ENCODE peak calls at places on chromosomes 7 and 10, in eight cellular contexts. M, V, T, F, Y, P, D and N are unnamed samples.

GRCh38 chr7:2924866-2925840 is 81.0 kb upstream of the GNA12 start:
- DNase-seq in D (no peak), F (no peak), Y (no peak), V (peak), M (peak), T (no peak), P (no peak), N (no peak)

GRCh38 chr7:139566736-139567646 is 43.5 kb downstream of the CLEC2L start:
- DNase-seq in P (no peak), D (no peak), V (no peak), Y (no peak), F (no peak), T (no peak), M (no peak), N (no peak)

GRCh38 chr7:70703785-70704184 is 428.2 kb upstream of the GALNT17 start:
- DNase-seq in V (no peak), F (no peak), Y (no peak), M (no peak), P (no peak), T (no peak), D (no peak), N (no peak)

GRCh38 chr7:96303686-96304443 is 18.0 kb downstream of the SLC25A13 start:
- DNase-seq in P (no peak), M (no peak), T (no peak), D (peak), V (no peak), Y (no peak), F (no peak), N (no peak)

GRCh38 chr10:18117272-18117671 is 23.0 kb upstream of the CACNB2 start:
- DNase-seq in M (no peak), T (no peak), F (no peak), Y (no peak), V (no peak), D (no peak), P (no peak), N (no peak)

GRCh38 chr10:92119340-92119739 is 171.5 kb downstream of the CPEB3 start:
- DNase-seq in M (no peak), T (no peak), D (no peak), V (no peak), P (no peak), F (no peak), Y (no peak), N (no peak)

GRCh38 chr10:1933215-1933614 is 195.9 kb upstream of the ADARB2 start:
- DNase-seq in V (no peak), D (no peak), T (no peak), M (no peak), F (no peak), P (no peak), Y (no peak), N (no peak)

GRCh38 chr7:150863946-150864345 is 11.6 kb downstream of the AOC1 start:
- DNase-seq in M (no peak), F (no peak), V (no peak), Y (no peak), P (no peak), D (no peak), T (no peak), N (no peak)

GRCh38 chr10:88110355-88110754 is 246.9 kb downstream of the PTEN start:
- DNase-seq in M (no peak), F (no peak), Y (no peak), V (no peak), T (no peak), P (no peak), D (peak), N (no peak)

GRCh38 chr7:519974-520458 is 370 bp upstream of the PDGFA start:
- DNase-seq in Y (peak), D (peak), M (no peak), V (no peak), P (no peak), T (peak), F (no peak), N (no peak)

GRCh38 chr7:69753981-69754380 is 155.7 kb downstream of the AUTS2 start:
- DNase-seq in D (no peak), V (no peak), F (no peak), P (no peak), M (no peak), T (no peak), Y (no peak), N (no peak)

GRCh38 chr10:55426138-55426537 is 625.1 kb upstream of the PCDH15 start:
- DNase-seq in M (no peak), V (no peak), P (no peak), D (no peak), F (no peak), Y (no peak), T (no peak), N (no peak)

GRCh38 chr7:73893342-73894101 is 32.6 kb downstream of the TMEM270 start:
- DNase-seq in T (peak), M (no peak), F (no peak), P (no peak), D (no peak), Y (peak), V (peak), N (no peak)

GRCh38 chr10:32318476-32318896 is 28.5 kb downstream of the EPC1 start:
- DNase-seq in Y (no peak), P (no peak), D (no peak), V (no peak), T (no peak), M (no peak), F (no peak), N (no peak)

GRCh38 chr7:1607686-1608085 is 37.9 kb upstream of the PSMG3 start:
- DNase-seq in Y (no peak), V (no peak), T (no peak), D (no peak), F (no peak), P (no peak), M (no peak), N (no peak)

GRCh38 chr7:146656988-146657387 is 540.4 kb downstream of the CNTNAP2 start:
- DNase-seq in T (no peak), F (no peak), V (no peak), M (no peak), Y (no peak), D (no peak), P (no peak), N (no peak)

GRCh38 chr10:1153805-1154351 is 97.7 kb downstream of the WDR37 start:
- DNase-seq in F (no peak), D (no peak), V (peak), Y (no peak), P (no peak), T (no peak), M (no peak), N (no peak)

GRCh38 chr10:33715303-33715702 is 380.8 kb upstream of the NRP1 start:
- DNase-seq in M (no peak), V (no peak), T (peak), Y (no peak), D (no peak), F (no peak), P (no peak), N (no peak)

GRCh38 chr7:137628211-137628610 is 218.6 kb downstream of the DGKI start:
- DNase-seq in Y (peak), P (no peak), T (no peak), F (no peak), M (peak), V (no peak), D (no peak), N (peak)

GRCh38 chr7:73435471-73436009 is 2.0 kb downstream of the FZD9 start:
- DNase-seq in P (no peak), D (no peak), T (no peak), M (no peak), V (no peak), F (no peak), Y (no peak), N (no peak)

GRCh38 chr7:102304668-102305067 is 18.0 kb downstream of the SH2B2 start:
- DNase-seq in V (no peak), M (no peak), P (no peak), T (no peak), D (no peak), F (no peak), Y (no peak), N (no peak)

GRCh38 chr7:63012633-63013183 is 985.9 kb upstream of the ZNF722 start:
- DNase-seq in V (no peak), Y (no peak), T (no peak), P (no peak), D (no peak), M (no peak), F (no peak), N (no peak)

GRCh38 chr7:30914611-30915601 is 3.3 kb downstream of the AQP1 start:
- DNase-seq in Y (no peak), T (peak), M (no peak), V (no peak), P (no peak), D (peak), F (no peak), N (no peak)

GRCh38 chr10:86968271-86968993 is at the start of gene ADIRF:
- DNase-seq in F (no peak), Y (no peak), P (no peak), D (peak), V (no peak), T (peak), M (no peak), N (no peak)

GRCh38 chr10:70513848-70514309 is 35.3 kb downstream of the PALD1 start:
- DNase-seq in T (no peak), P (no peak), M (no peak), F (no peak), Y (no peak), D (peak), V (no peak), N (no peak)

GRCh38 chr7:36019966-36020365 is 133.1 kb upstream of the EEPD1 start:
- DNase-seq in Y (no peak), P (no peak), V (no peak), F (no peak), D (no peak), M (no peak), T (no peak), N (no peak)

GRCh38 chr7:86889501-86889900 is 170.0 kb downstream of the ELAPOR2 start:
- DNase-seq in T (no peak), M (no peak), F (no peak), P (no peak), V (no peak), Y (no peak), D (no peak), N (no peak)

GRCh38 chr7:29194594-29195417 is at the start of gene CHN2:
- DNase-seq in T (peak), M (peak), P (no peak), D (peak), F (no peak), V (peak), Y (peak), N (peak)

GRCh38 chr10:117078168-117078837 is 59.8 kb downstream of the VAX1 start:
- DNase-seq in M (no peak), V (no peak), P (no peak), F (no peak), D (peak), T (no peak), Y (no peak), N (no peak)

GRCh38 chr10:31071232-31071999 is 39.8 kb upstream of the ZNF438 start:
- DNase-seq in V (no peak), Y (no peak), F (no peak), T (no peak), D (peak), M (no peak), P (no peak), N (no peak)

GRCh38 chr7:131034166-131034881 is 293.4 kb upstream of the MKLN1 start:
- DNase-seq in V (peak), Y (peak), P (no peak), T (peak), M (no peak), D (no peak), F (no peak), N (no peak)

GRCh38 chr7:128993419-128993818 is 55.7 kb downstream of the IRF5 start:
- DNase-seq in M (no peak), T (no peak), P (no peak), V (no peak), D (no peak), F (no peak), Y (no peak), N (no peak)

GRCh38 chr10:101780818-101781654 is 2.2 kb downstream of the NPM3 start:
- DNase-seq in V (peak), D (peak), Y (peak), T (peak), P (peak), F (peak), M (peak), N (peak)

GRCh38 chr10:97069576-97070362 is 116.0 kb downstream of the SLIT1 start:
- DNase-seq in D (peak), F (no peak), V (no peak), T (no peak), M (no peak), Y (no peak), P (no peak), N (no peak)

GRCh38 chr10:31320598-31321211 is 1.7 kb downstream of the ZEB1 start:
- DNase-seq in Y (peak), F (no peak), P (peak), D (peak), T (peak), V (peak), M (no peak), N (no peak)

GRCh38 chr7:128097211-128097731 is 66.0 kb upstream of the LRRC4 start:
- DNase-seq in Y (no peak), T (no peak), P (no peak), F (no peak), D (no peak), V (no peak), M (no peak), N (no peak)

GRCh38 chr7:120586561-120586960 is 271.4 kb downstream of the TSPAN12 start:
- DNase-seq in V (no peak), T (no peak), D (no peak), Y (no peak), M (no peak), F (no peak), P (no peak), N (no peak)

GRCh38 chr7:132328047-132328620 is 248.1 kb downstream of the PLXNA4 start:
- DNase-seq in Y (no peak), F (no peak), T (peak), M (no peak), P (no peak), V (no peak), D (no peak), N (no peak)
- H3K27ac ChIP-seq in Y (no peak), F (no peak), T (peak), M (no peak), P (no peak), V (no peak), D (no peak), N (no peak)

DNA sequence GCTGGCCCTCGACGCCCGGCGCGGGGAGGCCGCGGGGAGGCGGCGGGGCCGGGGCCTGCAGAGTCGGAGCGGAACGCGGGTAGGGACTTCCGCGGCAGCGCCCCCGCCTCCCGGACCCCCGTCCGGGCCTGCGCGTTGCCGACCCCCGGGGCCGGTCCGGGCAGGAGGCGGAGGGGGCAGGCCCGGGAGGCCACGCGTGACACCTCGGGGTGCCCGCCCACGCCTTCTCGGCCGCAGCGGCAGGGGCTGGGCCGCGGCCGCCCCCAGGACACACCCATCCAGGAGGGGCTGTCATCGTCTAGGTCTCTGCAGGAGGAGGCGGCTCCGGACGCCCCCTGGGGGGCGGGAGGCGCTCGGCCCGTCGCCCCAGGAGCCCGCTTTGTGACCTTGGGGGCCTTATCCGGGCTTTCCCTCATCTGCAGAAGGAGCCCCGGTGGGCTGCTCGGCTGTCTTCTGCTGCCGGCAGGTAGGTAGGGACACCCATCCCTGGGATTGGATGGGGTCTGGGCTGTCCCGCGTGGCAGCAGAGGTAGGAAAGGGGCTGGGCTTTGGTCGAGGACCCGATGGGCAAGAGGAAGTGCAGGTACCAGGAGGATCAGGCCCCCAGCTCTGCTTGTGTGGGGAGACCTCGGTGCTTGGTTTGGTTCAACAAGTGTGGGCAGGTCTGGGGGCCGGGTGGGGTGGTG is 569 bp downstream of the ZNF316 start:
- DNase-seq in M (no peak), F (no peak), V (no peak), Y (no peak), P (peak), D (no peak), T (peak), N (no peak)
- H3K27ac ChIP-seq in M (no peak), F (no peak), V (peak), Y (peak), P (peak), D (no peak), T (no peak), N (no peak)

GRCh38 chr10:119677904-119678755 is 26.9 kb downstream of the BAG3 start:
- DNase-seq in P (no peak), V (no peak), M (no peak), T (no peak), F (no peak), Y (no peak), D (no peak), N (no peak)
- H3K27ac ChIP-seq in P (no peak), V (no peak), M (no peak), T (peak), F (peak), Y (no peak), D (peak), N (no peak)

GRCh38 chr10:114387784-114388183 is 16.5 kb downstream of the AFAP1L2 start:
- DNase-seq in M (no peak), V (no peak), Y (no peak), D (no peak), P (no peak), T (no peak), F (no peak), N (no peak)
- H3K27ac ChIP-seq in M (no peak), V (no peak), Y (no peak), D (peak), P (no peak), T (no peak), F (no peak), N (no peak)

DNA sequence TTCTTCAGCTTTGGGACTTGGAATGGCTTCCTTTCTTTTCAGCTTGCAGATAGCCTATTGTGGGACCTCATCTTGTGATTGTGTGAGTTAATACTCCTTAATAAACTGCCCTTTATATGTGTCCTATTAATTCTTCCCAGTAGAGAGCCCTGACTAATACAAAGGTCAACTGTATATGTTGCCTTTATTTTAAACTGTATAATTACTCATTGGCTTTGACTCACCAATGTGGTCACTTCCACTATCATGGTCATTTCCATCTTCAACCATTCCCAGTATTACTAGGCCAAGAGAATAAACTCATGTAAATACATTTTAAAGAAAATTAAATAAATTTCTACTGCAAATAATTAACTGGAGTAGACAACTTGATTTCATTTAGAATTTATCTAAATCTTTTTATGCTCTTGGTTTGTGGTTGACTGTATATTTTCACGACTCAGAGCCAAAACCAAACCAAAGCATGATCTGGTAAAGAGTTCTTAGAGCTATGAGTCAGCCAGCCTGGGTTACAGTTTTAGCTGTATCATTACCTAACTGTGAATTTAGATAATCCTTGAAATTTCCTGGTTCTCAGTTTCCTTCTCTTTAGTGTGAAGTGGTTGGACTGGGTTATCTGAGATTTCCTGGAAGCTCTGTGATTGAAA is 188.4 kb downstream of the PPP1R3A start:
- DNase-seq in M (no peak), T (no peak), F (peak), D (peak), P (no peak), Y (no peak), V (no peak), N (no peak)
- H3K27ac ChIP-seq in M (no peak), T (no peak), F (no peak), D (peak), P (no peak), Y (no peak), V (no peak), N (no peak)

DNA sequence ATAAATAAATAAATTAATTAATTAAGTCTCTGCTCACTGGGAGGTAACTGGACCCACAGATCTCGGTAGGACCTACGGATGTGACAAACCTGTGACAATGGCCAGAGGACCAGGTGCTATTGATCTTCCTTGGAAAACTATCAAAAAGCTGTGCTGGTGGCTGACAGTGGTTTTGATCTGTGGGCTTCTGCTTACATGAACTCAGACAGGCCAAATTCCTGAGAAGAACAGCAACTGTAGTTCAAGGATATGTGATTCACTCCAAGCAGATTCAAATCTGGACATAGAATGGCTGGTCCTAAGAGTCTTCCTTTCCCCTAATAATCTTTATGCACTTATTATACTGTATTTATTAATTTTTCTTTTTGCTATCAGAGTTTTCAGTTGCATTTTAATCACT is 80.0 kb downstream of the ATXN7L1 start:
- DNase-seq in T (no peak), P (no peak), Y (no peak), V (no peak), D (no peak), F (no peak), M (no peak), N (no peak)
- H3K27ac ChIP-seq in T (no peak), P (no peak), Y (no peak), V (no peak), D (no peak), F (no peak), M (no peak), N (no peak)

DNA sequence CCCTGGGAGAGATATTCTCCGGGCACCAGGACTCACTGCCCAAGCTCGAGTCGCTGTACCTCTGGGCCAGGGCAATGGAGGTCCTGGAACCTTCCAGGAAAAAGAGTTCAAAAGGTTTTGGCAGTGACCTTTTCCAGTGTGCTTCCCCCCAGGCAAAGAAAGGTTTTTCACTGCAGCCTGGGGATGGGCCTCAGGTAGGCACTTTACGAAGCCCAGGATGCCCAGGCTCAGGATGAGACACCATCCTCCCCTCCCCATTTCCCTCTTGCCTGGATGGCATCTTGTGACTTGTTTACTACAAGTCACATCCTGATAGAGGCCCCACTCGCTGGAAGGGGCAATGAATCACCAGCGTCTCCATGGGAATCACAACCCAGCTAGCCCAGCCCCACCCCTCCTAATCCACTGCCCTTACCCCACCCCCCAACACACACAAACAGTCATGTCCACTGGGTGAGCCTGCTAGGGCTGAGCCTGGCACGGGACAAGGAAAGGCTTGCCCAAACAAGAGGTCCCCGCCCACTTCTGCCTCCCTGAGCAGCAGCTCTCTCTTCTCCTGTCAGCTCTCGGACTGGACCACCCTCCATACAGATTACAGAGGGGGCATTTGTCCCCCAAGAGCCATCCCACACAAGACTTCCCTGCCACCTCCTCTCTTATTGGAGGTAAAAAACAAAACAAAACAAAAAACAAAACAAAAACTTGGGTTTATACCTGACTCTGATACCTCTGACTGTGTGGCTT is 93.9 kb upstream of the SMNDC1 start:
- DNase-seq in V (no peak), T (peak), M (no peak), F (peak), Y (no peak), D (peak), P (no peak), N (no peak)
- H3K27ac ChIP-seq in V (no peak), T (no peak), M (no peak), F (peak), Y (no peak), D (peak), P (no peak), N (no peak)